ENCODE peak calls at places on chromosomes 13 and 19, in five cellular contexts. W is HepG2, G is K562, F is GM12878, X is SK-N-SH. I is an unnamed sample.

GRCh38 chr19:51001495-51001894 is at the start of gene KLK8:
- DNase-seq in W (no peak), G (no peak), F (no peak), X (no peak), I (no peak)

GRCh38 chr13:98787173-98787572 is 34.7 kb upstream of the SLC15A1 start:
- DNase-seq in W (no peak), G (no peak), F (no peak), X (no peak), I (no peak)

GRCh38 chr13:97266328-97266727 is 44.2 kb downstream of the MBNL2 start:
- DNase-seq in W (no peak), G (no peak), F (no peak), X (no peak), I (no peak)

GRCh38 chr19:7391218-7391670 is 42.5 kb downstream of the ARHGEF18 start:
- DNase-seq in W (peak; percentile 77), G (no peak), F (no peak), X (no peak), I (peak; percentile 77)

GRCh38 chr13:110944121-110944967 is 29.5 kb upstream of the ANKRD10 start:
- DNase-seq in W (peak; percentile 52), G (peak; percentile 39), F (no peak), X (peak; percentile 51), I (peak; percentile 69)

GRCh38 chr13:50376895-50377575 is 361.8 kb downstream of the KCNRG start:
- DNase-seq in W (peak; percentile 15), G (no peak), F (no peak), X (no peak), I (no peak)

GRCh38 chr13:53719281-53719680 is 690.7 kb downstream of the OLFM4 start:
- DNase-seq in W (no peak), G (no peak), F (no peak), X (no peak), I (no peak)

GRCh38 chr13:47726394-47726793 is 274.7 kb downstream of the SUCLA2 start:
- DNase-seq in W (peak; percentile 24), G (no peak), F (no peak), X (no peak), I (no peak)

GRCh38 chr13:86002921-86003488 is 203.8 kb upstream of the SLITRK6 start:
- DNase-seq in W (no peak), G (no peak), F (no peak), X (no peak), I (no peak)

GRCh38 chr13:41199526-41199925 is 5.2 kb upstream of the KBTBD7 start:
- DNase-seq in W (no peak), G (no peak), F (peak; percentile 33), X (no peak), I (no peak)

GRCh38 chr13:59356607-59357006 is 807.1 kb downstream of the DIAPH3 start:
- DNase-seq in W (no peak), G (no peak), F (no peak), X (no peak), I (peak; percentile 37)

GRCh38 chr13:72774019-72774418 is 7.7 kb downstream of the DIS3 start:
- DNase-seq in W (no peak), G (no peak), F (no peak), X (no peak), I (no peak)

GRCh38 chr13:50686547-50686946 is 156.9 kb downstream of the DLEU7 start:
- DNase-seq in W (no peak), G (no peak), F (no peak), X (no peak), I (no peak)

GRCh38 chr19:8208119-8208709 is 956 bp upstream of the CERS4 start:
- DNase-seq in W (no peak), G (no peak), F (no peak), X (peak; percentile 62), I (no peak)

GRCh38 chr13:111913790-111914189 is 153.2 kb upstream of the SOX1 start:
- DNase-seq in W (no peak), G (no peak), F (no peak), X (no peak), I (no peak)

GRCh38 chr19:36526581-36526980 is 1.5 kb downstream of the ZNF260 start:
- DNase-seq in W (no peak), G (no peak), F (no peak), X (no peak), I (no peak)

GRCh38 chr19:8459520-8460260 is 14.9 kb downstream of the HNRNPM start:
- DNase-seq in W (peak; percentile 29), G (no peak), F (no peak), X (no peak), I (peak; percentile 86)

GRCh38 chr13:77375554-77375953 is 48.7 kb upstream of the MYCBP2 start:
- DNase-seq in W (no peak), G (no peak), F (no peak), X (no peak), I (no peak)

GRCh38 chr13:20457670-20458069 is 68.0 kb downstream of the CRYL1 start:
- DNase-seq in W (no peak), G (no peak), F (no peak), X (no peak), I (no peak)

GRCh38 chr19:17579523-17580244 is 24.2 kb downstream of the COLGALT1 start:
- DNase-seq in W (no peak), G (peak; percentile 86), F (no peak), X (peak; percentile 92), I (peak; percentile 26)

GRCh38 chr13:20525144-20525600 is 485 bp downstream of the CRYL1 start:
- DNase-seq in W (peak; percentile 15), G (peak; percentile 17), F (no peak), X (no peak), I (no peak)

GRCh38 chr13:20351279-20352022 is 119.3 kb upstream of the GJB6 start:
- DNase-seq in W (no peak), G (no peak), F (no peak), X (no peak), I (peak; percentile 75)

GRCh38 chr13:40058757-40059236 is 403.3 kb downstream of the COG6 start:
- DNase-seq in W (no peak), G (no peak), F (peak; percentile 61), X (no peak), I (no peak)

GRCh38 chr19:38310279-38310670 is 5.5 kb downstream of the YIF1B start:
- DNase-seq in W (no peak), G (no peak), F (no peak), X (no peak), I (no peak)

GRCh38 chr13:69903081-69903480 is 204.5 kb upstream of the ATXN8OS start:
- DNase-seq in W (no peak), G (no peak), F (no peak), X (no peak), I (no peak)

GRCh38 chr13:59893261-59893660 is 270.5 kb downstream of the DIAPH3 start:
- DNase-seq in W (no peak), G (no peak), F (no peak), X (no peak), I (no peak)

GRCh38 chr19:32566246-32566830 is 14.7 kb upstream of the PDCD5 start:
- DNase-seq in W (no peak), G (no peak), F (no peak), X (no peak), I (peak; percentile 29)

GRCh38 chr19:51107406-51108065 is 673 bp downstream of the CTU1 start:
- DNase-seq in W (peak; percentile 37), G (no peak), F (no peak), X (no peak), I (peak; percentile 20)

GRCh38 chr13:77701305-77701704 is 3.8 kb downstream of the SLAIN1 start:
- DNase-seq in W (no peak), G (no peak), F (no peak), X (no peak), I (no peak)

GRCh38 chr13:59409651-59410200 is 754.0 kb downstream of the DIAPH3 start:
- DNase-seq in W (no peak), G (no peak), F (no peak), X (no peak), I (no peak)

GRCh38 chr13:75236774-75237173 is 245.2 kb downstream of the TBC1D4 start:
- DNase-seq in W (no peak), G (no peak), F (no peak), X (no peak), I (no peak)

GRCh38 chr13:43305416-43305815 is 282.0 kb downstream of the DNAJC15 start:
- DNase-seq in W (no peak), G (no peak), F (no peak), X (no peak), I (peak; percentile 49)
- TF ChIP-seq MXI1 in W (no peak), G (no peak), F (no peak), X (no peak), I (no peak)

DNA sequence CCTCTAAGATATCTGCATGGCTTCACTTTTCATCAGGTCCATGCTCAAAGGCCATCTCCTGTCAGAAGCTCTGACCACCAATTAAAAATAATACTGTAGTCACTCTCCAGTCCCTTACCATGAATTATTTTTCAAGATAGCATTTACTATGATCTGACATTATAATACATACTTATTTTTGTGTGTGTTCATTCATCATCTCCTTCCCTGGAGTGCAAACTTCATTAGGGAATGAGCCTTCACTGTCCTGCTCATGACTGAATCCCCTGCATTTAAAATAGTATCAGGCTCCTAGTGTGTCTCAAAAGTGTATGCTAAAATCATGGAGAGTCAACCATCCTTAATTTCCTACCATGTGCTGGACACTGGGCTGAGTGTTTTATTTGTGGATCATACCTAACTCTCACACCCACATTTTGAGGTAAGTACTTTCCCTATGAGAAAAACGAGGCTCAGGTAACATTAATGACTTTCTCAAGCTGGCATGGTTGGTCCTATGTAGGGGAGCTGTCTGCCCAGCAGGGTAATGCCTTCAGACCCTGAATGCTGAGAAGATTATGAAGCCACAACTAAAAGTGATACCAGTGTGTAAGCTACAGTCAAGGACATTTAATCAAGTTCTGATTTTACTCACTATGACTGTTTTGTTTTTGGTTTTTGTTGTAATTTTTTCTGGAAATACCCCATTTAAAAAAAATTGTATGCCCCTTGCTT is 16.3 kb downstream of the PLA2G4C start:
- DNase-seq in W (no peak), G (no peak), F (no peak), X (no peak), I (no peak)
- TF ChIP-seq MXI1 in W (no peak), G (no peak), F (no peak), X (no peak), I (no peak)

GRCh38 chr13:37168922-37169321 is 63.5 kb upstream of the CSNK1A1L start:
- DNase-seq in W (no peak), G (no peak), F (no peak), X (no peak), I (no peak)
- TF ChIP-seq MXI1 in W (no peak), G (no peak), F (no peak), X (no peak), I (no peak)

DNA sequence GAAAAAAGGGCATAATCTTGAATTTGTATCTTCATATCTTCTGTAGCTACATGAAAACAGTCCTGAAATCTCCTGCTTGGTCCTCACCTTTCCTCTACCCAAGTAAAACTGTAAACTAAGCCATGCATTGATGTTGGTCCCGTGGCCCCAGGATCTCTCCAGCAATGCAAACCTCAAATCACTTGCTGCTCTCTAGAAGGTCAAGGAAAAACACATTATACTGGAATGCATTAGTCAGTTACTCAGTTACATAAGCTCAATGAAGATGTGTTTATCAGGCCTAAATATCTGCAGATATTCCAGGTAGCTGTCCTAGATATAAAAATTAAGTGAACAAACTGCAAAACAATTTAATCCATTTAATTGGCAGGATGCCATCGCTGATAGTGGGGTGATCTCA is 261.8 kb downstream of the ABCC4 start:
- DNase-seq in W (peak; percentile 6), G (no peak), F (no peak), X (no peak), I (peak; percentile 62)
- TF ChIP-seq MXI1 in W (no peak), G (no peak), F (no peak), X (no peak), I (no peak)

DNA sequence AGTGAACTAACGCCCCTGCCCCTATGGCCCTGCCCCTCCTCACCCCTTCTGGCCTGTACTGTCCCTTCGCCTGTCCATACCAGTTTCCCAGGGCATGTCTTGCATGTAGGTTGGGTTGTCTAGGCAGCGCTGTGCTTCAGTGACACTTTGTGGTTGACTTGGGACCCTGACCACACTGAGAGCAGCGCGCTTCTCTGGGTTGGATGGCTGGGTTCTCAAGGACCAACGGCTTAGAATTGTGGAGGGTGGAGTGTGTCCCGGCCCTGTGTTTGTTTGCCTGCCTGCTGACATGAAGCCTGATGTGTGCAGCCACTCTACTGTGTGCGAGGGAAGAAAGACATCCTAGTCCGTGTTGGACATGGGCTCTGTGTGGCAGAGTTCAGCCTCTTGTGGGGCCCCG is 15.9 kb downstream of the GATAD2A start:
- DNase-seq in W (no peak), G (peak; percentile 23), F (no peak), X (no peak), I (no peak)
- TF ChIP-seq MXI1 in W (no peak), G (no peak), F (no peak), X (no peak), I (no peak)